ENCODE peak calls at places on chromosomes 5 and 9, in six cellular contexts. O is GM23248, D is foreskin fibroblast, L is AG09309, H is GM12865, G is tibial artery. Y is an unnamed sample.

GRCh38 chr5:74316064-74316586 is 324.4 kb downstream of the ENC1 start:
- DNase-seq in O (peak; percentile 98), D (peak; percentile 92), L (peak; percentile 89), H (peak; percentile 61), G (peak; percentile 47), Y (peak; percentile 88)

GRCh38 chr9:122949696-122950095 is 8.9 kb downstream of the RABGAP1 start:
- DNase-seq in O (no peak), D (no peak), L (no peak), H (no peak), G (no peak), Y (no peak)

GRCh38 chr9:14887149-14887548 is 23.1 kb downstream of the FREM1 start:
- DNase-seq in O (no peak), D (no peak), L (no peak), H (no peak), G (no peak), Y (no peak)

GRCh38 chr5:136563489-136563888 is 198.1 kb upstream of the TRPC7 start:
- DNase-seq in O (no peak), D (no peak), L (no peak), H (no peak), G (no peak), Y (no peak)

GRCh38 chr5:68395844-68396523 is 180.4 kb downstream of the PIK3R1 start:
- DNase-seq in O (no peak), D (no peak), L (no peak), H (no peak), G (no peak), Y (no peak)

GRCh38 chr9:23123048-23123632 is 676.5 kb downstream of the DMRTA1 start:
- DNase-seq in O (peak; percentile 53), D (no peak), L (no peak), H (peak; percentile 29), G (no peak), Y (peak; percentile 20)

GRCh38 chr5:96332535-96333396 is 100.3 kb downstream of the PCSK1 start:
- DNase-seq in O (no peak), D (no peak), L (no peak), H (no peak), G (no peak), Y (no peak)

GRCh38 chr9:120490888-120491595 is 88.9 kb downstream of the CDK5RAP2 start:
- DNase-seq in O (peak; percentile 39), D (no peak), L (no peak), H (peak; percentile 23), G (no peak), Y (no peak)

GRCh38 chr9:97875111-97875510 is 22.1 kb downstream of the FOXE1 start:
- DNase-seq in O (no peak), D (no peak), L (no peak), H (no peak), G (no peak), Y (no peak)

GRCh38 chr5:81825237-81825636 is 74.3 kb upstream of the SSBP2 start:
- DNase-seq in O (peak; percentile 93), D (peak; percentile 84), L (peak; percentile 68), H (no peak), G (peak; percentile 53), Y (peak; percentile 86)

GRCh38 chr5:92916036-92916435 is 665.0 kb downstream of the NR2F1-AS1 start:
- DNase-seq in O (peak; percentile 52), D (peak; percentile 20), L (no peak), H (no peak), G (no peak), Y (no peak)

GRCh38 chr9:110217656-110218099 is 9.7 kb upstream of the C9orf152 start:
- DNase-seq in O (peak; percentile 66), D (no peak), L (no peak), H (peak; percentile 55), G (no peak), Y (peak; percentile 15)

GRCh38 chr5:156687514-156687913 is 162.6 kb upstream of the PPP1R2B start:
- DNase-seq in O (no peak), D (no peak), L (no peak), H (no peak), G (no peak), Y (no peak)

GRCh38 chr5:142748568-142749249 is 21.5 kb upstream of the ARHGAP26 start:
- DNase-seq in O (no peak), D (no peak), L (no peak), H (peak; percentile 54), G (no peak), Y (no peak)

GRCh38 chr9:70902705-70903131 is 218.7 kb downstream of the TRPM3 start:
- DNase-seq in O (peak; percentile 97), D (peak; percentile 98), L (peak; percentile 98), H (no peak), G (peak; percentile 28), Y (peak; percentile 99)

GRCh38 chr5:67090593-67090992 is 106.0 kb downstream of the CD180 start:
- DNase-seq in O (no peak), D (no peak), L (no peak), H (no peak), G (no peak), Y (no peak)

GRCh38 chr9:78004478-78005229 is 27.0 kb downstream of the GNAQ start:
- DNase-seq in O (peak; percentile 33), D (no peak), L (no peak), H (no peak), G (no peak), Y (no peak)

GRCh38 chr9:95726756-95727155 is 148.7 kb upstream of the ERCC6L2 start:
- DNase-seq in O (peak; percentile 66), D (peak; percentile 33), L (peak; percentile 21), H (peak; percentile 31), G (no peak), Y (peak; percentile 7)

DNA sequence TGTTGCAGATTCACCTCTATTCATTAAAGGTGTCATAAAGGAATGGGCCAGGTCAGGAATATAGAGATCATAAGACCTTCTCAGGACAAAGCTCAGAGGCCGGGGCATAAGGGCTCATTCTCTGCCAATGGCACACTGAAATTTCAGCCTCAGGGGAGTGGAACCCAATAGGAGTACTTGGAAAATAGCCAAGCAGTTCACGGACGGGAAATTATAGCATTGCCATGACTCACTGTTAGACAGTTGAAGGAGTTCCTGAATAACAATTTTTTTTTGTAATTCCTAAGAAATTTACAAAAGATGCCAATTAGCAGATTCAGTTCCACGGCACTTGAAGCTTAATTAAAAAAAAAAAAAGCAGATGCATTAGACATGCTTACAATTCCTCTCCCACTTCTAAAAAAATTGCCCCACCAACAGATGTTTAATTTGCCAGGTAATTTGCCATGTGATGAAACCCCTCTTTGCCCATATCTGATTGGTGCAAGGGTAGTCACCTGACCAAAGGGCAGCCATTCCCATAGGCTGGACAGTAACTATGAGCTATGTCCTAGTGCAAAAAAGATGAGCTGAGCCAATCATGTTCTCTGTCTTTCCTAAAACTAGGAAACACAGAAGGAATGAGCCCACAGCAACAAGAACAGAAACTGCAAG is 58.6 kb downstream of the PTCD2 start:
- DNase-seq in O (peak; percentile 93), D (peak; percentile 84), L (peak; percentile 45), H (no peak), G (peak; percentile 66), Y (peak; percentile 70)
- H3K4me3 ChIP-seq in O (no peak overlapping the region), D (no peak overlapping the region), L (no peak overlapping the region), H (no peak overlapping the region), G (no peak overlapping the region), Y (no peak overlapping the region)

GRCh38 chr5:179288101-179288808 is 57.0 kb downstream of the ADAMTS2 start:
- DNase-seq in O (no peak), D (no peak), L (no peak), H (no peak), G (no peak), Y (no peak)
- H3K4me3 ChIP-seq in O (no peak overlapping the region), D (no peak overlapping the region), L (no peak overlapping the region), H (no peak overlapping the region), G (no peak overlapping the region), Y (no peak overlapping the region)

GRCh38 chr5:176816791-176817272 is 6.5 kb downstream of the UNC5A start:
- DNase-seq in O (no peak), D (no peak), L (no peak), H (no peak), G (no peak), Y (no peak)

GRCh38 chr5:176816043-176816745 is 5.8 kb downstream of the UNC5A start:
- DNase-seq in O (no peak), D (no peak), L (no peak), H (no peak), G (no peak), Y (no peak)

GRCh38 chr5:176818391-176819098 is 8.2 kb downstream of the UNC5A start:
- DNase-seq in O (no peak), D (no peak), L (no peak), H (no peak), G (no peak), Y (no peak)

GRCh38 chr5:176817864-176818377 is 7.6 kb downstream of the UNC5A start:
- DNase-seq in O (peak; percentile 49), D (no peak), L (no peak), H (no peak), G (no peak), Y (no peak)

DNA sequence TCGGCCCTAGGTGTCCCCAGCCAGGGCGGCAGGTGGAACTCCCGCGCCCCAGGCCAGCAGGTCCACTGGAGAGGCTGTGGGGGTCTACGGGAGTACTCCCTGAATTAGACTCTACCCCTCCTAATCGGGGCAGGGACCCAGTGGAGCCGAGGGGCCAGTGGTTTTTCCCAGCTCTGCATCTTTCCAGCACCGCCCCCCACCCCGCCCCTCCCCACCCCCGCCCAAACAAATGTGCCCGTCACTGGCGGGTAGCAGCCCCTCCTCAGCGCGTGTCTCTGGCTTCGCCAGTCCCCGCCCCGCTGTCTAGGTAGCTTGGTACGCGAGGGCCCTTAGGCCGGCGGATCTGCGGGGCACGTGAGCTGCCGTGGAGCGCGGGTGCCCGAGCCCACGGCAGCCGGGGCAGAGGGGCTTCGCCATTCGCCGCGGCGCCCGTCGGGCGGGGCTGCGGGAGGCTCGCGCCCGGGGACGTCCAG is 7.0 kb downstream of the UNC5A start:
- DNase-seq in O (no peak), D (no peak), L (no peak), H (no peak), G (no peak), Y (no peak)
- H3K4me3 ChIP-seq in O (peak overlapping the region; percentile 58), D (no peak overlapping the region), L (no peak overlapping the region), H (no peak overlapping the region), G (peak overlapping the region; percentile 31), Y (no peak overlapping the region)

GRCh38 chr9:126675147-126675467 is 61.4 kb downstream of the LMX1B start:
- DNase-seq in O (no peak), D (no peak), L (no peak), H (no peak), G (no peak), Y (no peak)
- H3K4me3 ChIP-seq in O (no peak overlapping the region), D (no peak overlapping the region), L (no peak overlapping the region), H (no peak overlapping the region), G (no peak overlapping the region), Y (no peak overlapping the region)

GRCh38 chr5:15720515-15720914 is 220.5 kb downstream of the FBXL7 start:
- DNase-seq in O (no peak), D (no peak), L (no peak), H (no peak), G (no peak), Y (no peak)
- H3K4me3 ChIP-seq in O (no peak overlapping the region), D (no peak overlapping the region), L (no peak overlapping the region), H (no peak overlapping the region), G (no peak overlapping the region), Y (no peak overlapping the region)

DNA sequence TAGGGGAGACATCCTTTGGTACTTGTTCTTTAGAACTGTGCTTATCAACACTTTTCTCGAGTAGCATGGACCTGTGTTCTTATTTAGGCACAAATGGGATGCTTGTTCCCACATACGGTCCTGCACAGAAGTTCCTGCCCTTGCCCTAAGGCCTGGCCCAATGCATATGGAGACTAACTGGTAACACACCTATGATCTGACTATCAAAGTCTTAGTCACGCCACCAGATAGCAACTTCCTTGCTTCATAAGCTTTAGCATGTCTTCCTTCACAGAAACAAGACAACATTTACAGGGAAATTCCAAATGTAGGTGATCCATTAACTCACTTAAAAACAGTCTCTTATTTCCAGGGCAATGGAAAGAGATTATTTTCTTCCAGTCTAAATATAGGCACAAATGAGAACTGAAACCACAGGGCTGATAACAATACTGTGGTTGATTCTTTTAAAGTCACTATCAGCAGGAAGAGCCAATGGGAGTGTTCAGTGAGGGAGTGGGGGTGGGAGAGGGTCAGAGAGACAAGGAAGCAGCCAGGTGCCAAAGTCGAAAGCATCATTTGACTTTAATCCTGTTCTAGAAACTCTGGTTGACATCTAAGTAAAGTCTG is 268.9 kb upstream of the ANKRD55 start:
- DNase-seq in O (no peak), D (no peak), L (no peak), H (peak; percentile 17), G (no peak), Y (no peak)
- H3K4me3 ChIP-seq in O (no peak overlapping the region), D (no peak overlapping the region), L (no peak overlapping the region), H (no peak overlapping the region), G (no peak overlapping the region), Y (no peak overlapping the region)